ENCODE peak calls at places on chromosomes 2 and 18, in six cellular contexts. T is mucosa of gallbladder; F is COLO829; U is HTR-8/SVneo; M is stimulated activated CD4-positive, alpha-beta T cell treated with anti-CD3 and anti-CD28 coated beads, Interleukin-4, amount 100 ng/mL, for 48 hours; X is aorta. H is an unnamed sample.

GRCh38 chr2:1024981-1025380 is 74.3 kb downstream of the SNTG2 start:
- DNase-seq in T (no peak), F (no peak), U (no peak), M (no peak), X (no peak), H (peak)

GRCh38 chr2:221229097-221229496 is 343.0 kb downstream of the EPHA4 start:
- DNase-seq in T (no peak), F (no peak), U (no peak), M (no peak), X (no peak), H (no peak)

GRCh38 chr2:240400319-240401161 is 34.9 kb upstream of the GPC1 start:
- DNase-seq in T (no peak), F (no peak), U (no peak), M (no peak), X (peak), H (no peak)

GRCh38 chr2:100903534-100904258 is 83.8 kb downstream of the NPAS2 start:
- DNase-seq in T (no peak), F (no peak), U (peak), M (no peak), X (no peak), H (peak)

GRCh38 chr2:234939576-234939975 is 12.2 kb upstream of the SH3BP4 start:
- DNase-seq in T (no peak), F (no peak), U (no peak), M (no peak), X (no peak), H (peak)

GRCh38 chr2:182049330-182049729 is 63.7 kb downstream of the PPP1R1C start:
- DNase-seq in T (no peak), F (no peak), U (no peak), M (no peak), X (no peak), H (no peak)

GRCh38 chr2:24544456-24545115 is 53.5 kb downstream of the NCOA1 start:
- DNase-seq in T (no peak), F (no peak), U (no peak), M (no peak), X (no peak), H (peak)

GRCh38 chr2:195533771-195534642 is 123.0 kb upstream of the SLC39A10 start:
- DNase-seq in T (no peak), F (peak), U (peak), M (peak), X (peak), H (peak)

GRCh38 chr2:66496680-66497420 is 61.9 kb downstream of the MEIS1 start:
- DNase-seq in T (no peak), F (no peak), U (no peak), M (no peak), X (no peak), H (peak)

GRCh38 chr2:441258-442023 is 153.6 kb upstream of the ALKAL2 start:
- DNase-seq in T (no peak), F (no peak), U (no peak), M (no peak), X (no peak), H (no peak)

GRCh38 chr18:24326211-24326610 is 71.4 kb downstream of the OSBPL1A start:
- DNase-seq in T (no peak), F (no peak), U (no peak), M (no peak), X (no peak), H (no peak)

GRCh38 chr2:47214990-47215389 is 59.9 kb upstream of the STPG4 start:
- DNase-seq in T (no peak), F (no peak), U (no peak), M (no peak), X (no peak), H (no peak)

GRCh38 chr2:112006076-112006410 is 49.0 kb upstream of the TMEM87B start:
- DNase-seq in T (no peak), F (no peak), U (no peak), M (no peak), X (no peak), H (peak)

GRCh38 chr2:134153481-134153880 is 100.4 kb upstream of the MGAT5 start:
- DNase-seq in T (no peak), F (no peak), U (no peak), M (no peak), X (no peak), H (no peak)

GRCh38 chr2:8059255-8059654 is 622.6 kb upstream of the ID2 start:
- DNase-seq in T (no peak), F (no peak), U (no peak), M (no peak), X (no peak), H (no peak)

GRCh38 chr2:193810533-193810932 is 1615.8 kb upstream of the TMEFF2 start:
- DNase-seq in T (no peak), F (peak), U (no peak), M (no peak), X (no peak), H (no peak)

GRCh38 chr2:203328735-203329549 is 748 bp downstream of the ABI2 start:
- DNase-seq in T (peak), F (peak), U (peak), M (peak), X (peak), H (peak)

GRCh38 chr2:207394812-207395534 is 134.8 kb upstream of the CREB1 start:
- DNase-seq in T (no peak), F (peak), U (peak), M (peak), X (no peak), H (peak)

GRCh38 chr2:121489284-121489683 is 41.4 kb upstream of the RNU4ATAC start:
- DNase-seq in T (no peak), F (peak), U (no peak), M (no peak), X (no peak), H (no peak)

GRCh38 chr2:231662811-231663457 is 45.4 kb upstream of the PTMA start:
- DNase-seq in T (no peak), F (no peak), U (no peak), M (no peak), X (no peak), H (no peak)

GRCh38 chr2:197502201-197502600 is 2.0 kb downstream of the HSPE1 start:
- DNase-seq in T (no peak), F (no peak), U (no peak), M (no peak), X (no peak), H (no peak)

GRCh38 chr2:128520787-128521186 is 202.1 kb upstream of the HS6ST1 start:
- DNase-seq in T (no peak), F (no peak), U (no peak), M (peak), X (no peak), H (no peak)

GRCh38 chr18:50792885-50793284 is 26.9 kb downstream of the MRO start:
- DNase-seq in T (no peak), F (no peak), U (no peak), M (no peak), X (no peak), H (no peak)

GRCh38 chr2:216918088-216918680 is 58.3 kb upstream of the TNP1 start:
- DNase-seq in T (no peak), F (peak), U (peak), M (no peak), X (no peak), H (peak)

GRCh38 chr2:149877064-149877463 is 289.5 kb upstream of the MMADHC start:
- DNase-seq in T (no peak), F (no peak), U (no peak), M (no peak), X (no peak), H (no peak)

GRCh38 chr2:120912101-120912985 is 176.7 kb downstream of the GLI2 start:
- DNase-seq in T (peak), F (peak), U (no peak), M (no peak), X (peak), H (peak)

GRCh38 chr2:63789318-63790051 is 52.2 kb upstream of the UGP2 start:
- DNase-seq in T (no peak), F (no peak), U (no peak), M (no peak), X (no peak), H (peak)

GRCh38 chr2:240569998-240570530 is 1.8 kb downstream of the RNPEPL1 start:
- DNase-seq in T (no peak), F (no peak), U (no peak), M (no peak), X (no peak), H (no peak)